ENCODE peak calls at places on chromosomes 7 and 10, in six cellular contexts. Z is body of pancreas, I is pancreas, R is AG04449, C is colonic mucosa, V is AG04450. D is an unnamed sample.

GRCh38 chr7:27992755-27993478 is 187.7 kb downstream of the JAZF1 start:
- DNase-seq in Z (no peak), I (no peak), R (no peak), C (no peak), V (no peak), D (no peak)

GRCh38 chr10:31697271-31698168 is 231.1 kb downstream of the ARHGAP12 start:
- DNase-seq in Z (peak; percentile 26), I (peak; percentile 55), R (peak; percentile 10), C (peak; percentile 55), V (peak; percentile 57), D (peak; percentile 95)

GRCh38 chr10:74075906-74076305 is 74.7 kb downstream of the AP3M1 start:
- DNase-seq in Z (no peak), I (no peak), R (no peak), C (no peak), V (no peak), D (no peak)

GRCh38 chr7:521221-522070 is 1.8 kb upstream of the PDGFA start:
- DNase-seq in Z (peak; percentile 73), I (peak; percentile 67), R (no peak), C (no peak), V (no peak), D (peak; percentile 22)

GRCh38 chr7:1914743-1915142 is 244.7 kb downstream of the ELFN1 start:
- DNase-seq in Z (no peak), I (no peak), R (no peak), C (no peak), V (no peak), D (no peak)

GRCh38 chr10:7649673-7650330 is 17.0 kb downstream of the ITIH5 start:
- DNase-seq in Z (no peak), I (no peak), R (no peak), C (no peak), V (no peak), D (no peak)

GRCh38 chr7:155984609-155985405 is 172.5 kb upstream of the SHH start:
- DNase-seq in Z (no peak), I (no peak), R (no peak), C (no peak), V (no peak), D (no peak)

GRCh38 chr7:94012748-94013147 is 8.6 kb upstream of the BET1 start:
- DNase-seq in Z (no peak), I (no peak), R (no peak), C (no peak), V (no peak), D (no peak)

GRCh38 chr7:1981201-1981877 is 251.4 kb downstream of the MAD1L1 start:
- DNase-seq in Z (no peak), I (no peak), R (no peak), C (no peak), V (no peak), D (no peak)

GRCh38 chr10:104622598-104623209 is 18.4 kb upstream of the SORCS3 start:
- DNase-seq in Z (no peak), I (no peak), R (no peak), C (no peak), V (no peak), D (no peak)

GRCh38 chr7:46387646-46388045 is 466.6 kb upstream of the IGFBP3 start:
- DNase-seq in Z (no peak), I (no peak), R (no peak), C (no peak), V (no peak), D (peak; percentile 66)

GRCh38 chr7:3065724-3066143 is 22.1 kb upstream of the CARD11 start:
- DNase-seq in Z (peak; percentile 73), I (peak; percentile 28), R (no peak), C (peak; percentile 26), V (no peak), D (peak; percentile 11)

GRCh38 chr10:79383974-79384606 is 36.8 kb downstream of the PPIF start:
- DNase-seq in Z (no peak), I (peak; percentile 10), R (no peak), C (peak; percentile 18), V (no peak), D (no peak)

GRCh38 chr10:124653811-124654651 is 90.1 kb downstream of the FAM53B start:
- DNase-seq in Z (no peak), I (no peak), R (no peak), C (no peak), V (no peak), D (no peak)

GRCh38 chr10:49624629-49625028 is 10.8 kb downstream of the CHAT start:
- DNase-seq in Z (no peak), I (no peak), R (no peak), C (no peak), V (no peak), D (no peak)
- TF ChIP-seq CTCF in Z (no peak), I (no peak), R (no peak), C (no peak), V (no peak), D (no peak)

GRCh38 chr10:26486304-26486703 is 48.2 kb downstream of the APBB1IP start:
- DNase-seq in Z (no peak), I (no peak), R (peak; percentile 23), C (no peak), V (no peak), D (peak; percentile 99)
- H3K4me3 ChIP-seq in Z (no peak overlapping the region), I (no peak overlapping the region), R (no peak overlapping the region), C (no peak overlapping the region), V (no peak overlapping the region), D (peak overlapping the region; percentile 33)

DNA sequence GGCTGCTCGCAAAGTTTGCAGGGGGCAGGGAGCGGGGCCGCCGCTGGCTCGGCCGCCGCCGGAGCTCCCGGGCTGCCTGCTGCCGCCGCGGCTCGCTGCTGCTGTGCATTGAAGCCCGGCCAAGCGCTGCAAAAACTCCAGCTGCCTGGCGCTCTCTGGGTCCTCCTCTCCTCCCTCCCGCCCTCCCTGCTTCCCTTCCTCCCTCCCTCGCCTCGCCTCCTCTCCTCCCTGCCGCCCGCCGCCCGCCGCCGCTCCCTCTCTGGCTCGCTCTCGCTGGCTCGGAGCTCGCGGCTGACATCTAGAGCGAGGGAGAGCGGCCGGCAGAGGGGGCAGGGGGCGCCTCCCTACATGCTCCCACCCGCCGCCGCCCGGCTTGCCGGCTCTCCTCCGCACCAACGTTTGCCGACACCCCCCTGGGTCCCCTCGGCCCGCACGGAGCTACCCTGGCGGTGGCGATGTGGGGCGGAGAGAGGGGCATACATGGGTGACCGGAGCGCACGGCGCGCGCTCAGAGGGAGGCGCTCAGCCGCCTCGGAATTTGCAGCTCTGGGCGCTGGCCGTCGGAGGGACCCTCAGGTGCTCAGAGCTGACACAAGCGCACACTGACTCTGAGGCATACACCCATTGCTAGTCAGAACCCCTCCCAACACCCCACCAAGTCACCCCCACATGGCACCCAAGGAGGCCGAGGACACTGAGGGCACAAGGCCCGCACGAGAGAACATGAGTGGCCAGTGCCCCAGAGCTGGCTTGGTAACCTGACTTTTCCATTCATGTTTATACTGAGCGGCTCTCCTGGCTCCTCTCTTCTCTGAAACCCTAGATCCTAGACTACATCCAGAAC is 1.2 kb upstream of the PLXNA4 start:
- DNase-seq in Z (peak; percentile 35), I (peak; percentile 30), R (no peak), C (peak; percentile 44), V (no peak), D (peak; percentile 76)
- TF ChIP-seq CTCF in Z (no peak), I (no peak), R (peak; percentile 0), C (no peak), V (no peak), D (peak; percentile 6)

GRCh38 chr10:77313066-77313750 is 324.4 kb downstream of the KCNMA1 start:
- DNase-seq in Z (no peak), I (no peak), R (no peak), C (no peak), V (no peak), D (no peak)
- H3K4me3 ChIP-seq in Z (no peak overlapping the region), I (no peak overlapping the region), R (no peak overlapping the region), C (no peak overlapping the region), V (no peak overlapping the region), D (no peak overlapping the region)

GRCh38 chr7:77995717-77996116 is 197.1 kb downstream of the PHTF2 start:
- DNase-seq in Z (no peak), I (no peak), R (no peak), C (no peak), V (no peak), D (no peak)
- TF ChIP-seq CTCF in Z (no peak), I (no peak), R (no peak), C (no peak), V (peak; percentile 45), D (peak; percentile 12)